ENCODE peak calls at places on chromosomes 5 and 9, in six cellular contexts. H is tibial artery, J is heart left ventricle, G is SK-N-DZ, F is ELR, N is amygdala. Z is an unnamed sample.

GRCh38 chr9:91786132-91786896 is 163.7 kb downstream of the ROR2 start:
- DNase-seq in J (no peak), H (no peak), F (no peak), N (no peak), G (no peak), Z (no peak)

GRCh38 chr9:116837038-116837998 is 150.2 kb downstream of the TRIM32 start:
- DNase-seq in H (no peak), N (no peak), G (no peak), J (no peak), F (no peak), Z (no peak)

GRCh38 chr5:13987843-13988464 is 43.5 kb upstream of the DNAH5 start:
- DNase-seq in G (peak; percentile 55), N (no peak), J (no peak), H (no peak), F (peak; percentile 83), Z (no peak)

GRCh38 chr9:70411930-70412677 is 2.4 kb downstream of the KLF9 start:
- DNase-seq in N (peak; percentile 23), G (peak; percentile 45), J (peak; percentile 90), F (peak; percentile 93), H (peak; percentile 88), Z (no peak)

GRCh38 chr9:36210722-36211121 is 20.0 kb downstream of the CLTA start:
- DNase-seq in H (no peak), F (no peak), N (no peak), J (no peak), G (no peak), Z (no peak)

GRCh38 chr9:111197251-111197650 is 132.8 kb downstream of the OR2K2 start:
- DNase-seq in H (no peak), N (no peak), J (no peak), G (no peak), F (no peak), Z (no peak)

GRCh38 chr5:172873513-172873912 is 39.5 kb downstream of the ERGIC1 start:
- DNase-seq in F (no peak), G (no peak), N (no peak), J (no peak), H (no peak), Z (no peak)

GRCh38 chr9:137975936-137976565 is 98.5 kb downstream of the CACNA1B start:
- DNase-seq in H (peak; percentile 45), J (no peak), N (no peak), F (no peak), G (no peak), Z (no peak)

GRCh38 chr5:141729387-141730006 is 47.5 kb upstream of the ARAP3 start:
- DNase-seq in G (peak; percentile 70), F (no peak), H (no peak), J (no peak), N (no peak), Z (no peak)

GRCh38 chr9:91359083-91359482 is 2.6 kb downstream of the AUH start:
- DNase-seq in J (no peak), G (no peak), N (no peak), F (no peak), H (no peak), Z (no peak)

GRCh38 chr9:100352201-100352726 is 478 bp downstream of the TEX10 start:
- DNase-seq in H (peak; percentile 71), F (peak; percentile 53), J (peak; percentile 48), G (peak; percentile 9), N (peak; percentile 26), Z (no peak)

GRCh38 chr9:78365979-78366697 is 69.2 kb downstream of the PSAT1 start:
- DNase-seq in G (no peak), H (no peak), F (peak; percentile 55), N (no peak), J (no peak), Z (no peak)

GRCh38 chr9:136171801-136172411 is 33.0 kb downstream of the LHX3 start:
- DNase-seq in J (no peak), G (no peak), H (no peak), F (no peak), N (no peak), Z (no peak)

GRCh38 chr5:138138949-138139775 is at the start of gene NME5:
- DNase-seq in J (peak; percentile 76), G (peak; percentile 73), N (peak; percentile 22), F (peak; percentile 57), H (no peak), Z (no peak)

GRCh38 chr9:132800038-132800648 is 77.9 kb downstream of the AK8 start:
- DNase-seq in J (peak; percentile 62), N (peak; percentile 56), G (peak; percentile 69), H (peak; percentile 72), F (peak; percentile 84), Z (peak; percentile 2)

GRCh38 chr5:66143473-66144073 is 527 bp upstream of the SREK1 start:
- DNase-seq in J (no peak), H (no peak), G (no peak), F (no peak), N (no peak), Z (no peak)

GRCh38 chr9:69023650-69024049 is 9.7 kb upstream of the PRKACG start:
- DNase-seq in N (no peak), F (no peak), J (no peak), H (no peak), G (no peak), Z (no peak)

GRCh38 chr9:89579741-89580395 is 24.9 kb upstream of the GADD45G start:
- DNase-seq in N (no peak), H (no peak), F (no peak), J (no peak), G (no peak), Z (no peak)

GRCh38 chr9:13487071-13487470 is 207.6 kb upstream of the MPDZ start:
- DNase-seq in J (no peak), F (no peak), H (no peak), N (no peak), G (no peak), Z (no peak)

GRCh38 chr9:96376926-96377874 is 6.3 kb downstream of the SLC35D2 start:
- DNase-seq in N (no peak), J (no peak), H (no peak), F (peak; percentile 52), G (no peak), Z (peak; percentile 19)

GRCh38 chr5:29550523-29550922 is 1643.0 kb upstream of the CDH6 start:
- DNase-seq in H (no peak), F (no peak), J (no peak), N (no peak), G (peak; percentile 98), Z (no peak)

GRCh38 chr9:20405086-20405485 is 217.2 kb downstream of the MLLT3 start:
- DNase-seq in J (no peak), N (no peak), H (no peak), F (no peak), G (no peak), Z (no peak)

GRCh38 chr5:175170899-175171298 is 273.1 kb downstream of the DRD1 start:
- DNase-seq in J (no peak), N (no peak), F (no peak), G (no peak), H (no peak), Z (no peak)

GRCh38 chr9:130780865-130781504 is 54.1 kb upstream of the ABL1 start:
- DNase-seq in N (no peak), F (peak; percentile 89), J (peak; percentile 75), H (peak; percentile 93), G (no peak), Z (peak; percentile 83)

GRCh38 chr9:113573959-113574352 is 110.4 kb downstream of the RGS3 start:
- DNase-seq in F (no peak), J (no peak), N (no peak), G (no peak), H (no peak), Z (no peak)

GRCh38 chr5:133389066-133389590 is 223.2 kb downstream of the FSTL4 start:
- DNase-seq in H (no peak), J (no peak), F (no peak), G (no peak), N (no peak), Z (no peak)

GRCh38 chr9:34992376-34992951 is 2.9 kb downstream of the DNAJB5 start:
- DNase-seq in G (no peak), N (peak; percentile 27), H (peak; percentile 93), F (peak; percentile 97), J (peak; percentile 92), Z (peak; percentile 45)

GRCh38 chr9:103757062-103757461 is 337.0 kb upstream of the SMC2 start:
- DNase-seq in H (no peak), F (no peak), J (no peak), N (no peak), G (no peak), Z (no peak)

GRCh38 chr9:32427111-32427873 is 42.8 kb downstream of the ACO1 start:
- DNase-seq in G (no peak), J (no peak), H (no peak), F (peak; percentile 75), N (no peak), Z (no peak)

GRCh38 chr5:81631124-81631523 is 119.8 kb downstream of the SSBP2 start:
- DNase-seq in H (no peak), G (no peak), J (no peak), F (no peak), N (no peak), Z (no peak)

Z was measured in BJ.